ENCODE peak calls at places on chromosomes 16 and 17, in four cellular contexts. B is Peyer's patch, K is heart left ventricle, T is foreskin fibroblast. V is an unnamed sample.

GRCh38 chr17:74116087-74116717 is 87.3 kb upstream of the RPL38 start:
- DNase-seq in B (peak), T (no peak), K (no peak), V (no peak)

GRCh38 chr16:66473654-66474519 is 46.8 kb downstream of the BEAN1 start:
- DNase-seq in K (no peak), B (peak), T (no peak), V (no peak)

GRCh38 chr17:81309140-81309858 is 14.2 kb upstream of the SLC38A10 start:
- DNase-seq in K (peak), B (peak), T (peak), V (peak)

GRCh38 chr17:32227910-32228309 is 37.7 kb upstream of the RHBDL3 start:
- DNase-seq in K (no peak), B (no peak), T (no peak), V (no peak)

GRCh38 chr17:63498621-63499195 is 21.8 kb downstream of the ACE start:
- DNase-seq in T (peak), K (no peak), B (no peak), V (peak)

GRCh38 chr16:71408536-71408935 is 33.3 kb downstream of the TLE7 start:
- DNase-seq in K (no peak), T (no peak), B (no peak), V (no peak)

GRCh38 chr17:59513934-59514841 is 51.2 kb upstream of the DHX40 start:
- DNase-seq in T (peak), K (peak), B (peak), V (peak)

GRCh38 chr17:76458580-76459490 is 5.9 kb upstream of the UBE2O start:
- DNase-seq in K (peak), B (peak), T (peak), V (peak)

GRCh38 chr16:9151597-9151996 is 60.2 kb downstream of the HAPSTR1 start:
- DNase-seq in B (no peak), T (peak), K (no peak), V (no peak)

GRCh38 chr17:65177901-65178300 is 40.7 kb downstream of the RGS9 start:
- DNase-seq in B (no peak), T (peak), K (no peak), V (peak)

GRCh38 chr16:9665851-9666271 is 516.4 kb downstream of the GRIN2A start:
- DNase-seq in B (peak), T (no peak), K (no peak), V (no peak)

GRCh38 chr16:85056211-85056748 is 28.7 kb downstream of the KIAA0513 start:
- DNase-seq in B (peak), K (no peak), T (peak), V (peak)

GRCh38 chr16:87628940-87629339 is 26.6 kb downstream of the JPH3 start:
- DNase-seq in T (peak), K (no peak), B (no peak), V (peak)

GRCh38 chr17:17994271-17994670 is 21.6 kb downstream of the DRC3 start:
- DNase-seq in K (no peak), T (peak), B (no peak), V (no peak)

GRCh38 chr17:19346351-19347255 is 15.9 kb downstream of the B9D1 start:
- DNase-seq in T (peak), B (peak), K (peak), V (peak)

GRCh38 chr17:47935961-47936360 is 5.4 kb upstream of the PNPO start:
- DNase-seq in T (peak), B (no peak), K (no peak), V (peak)

GRCh38 chr17:80957461-80957941 is 34.1 kb upstream of the CHMP6 start:
- DNase-seq in K (no peak), T (no peak), B (no peak), V (no peak)

GRCh38 chr17:40953876-40954275 is 12.9 kb downstream of the KRT39 start:
- DNase-seq in T (peak), K (no peak), B (no peak), V (peak)

GRCh38 chr17:16419074-16419928 is 3.9 kb downstream of the TRPV2 start:
- DNase-seq in K (no peak), B (no peak), T (peak), V (peak)

GRCh38 chr16:24734382-24734781 is 4.9 kb downstream of the TNRC6A start:
- DNase-seq in K (no peak), B (no peak), T (peak), V (peak)

GRCh38 chr16:84058664-84059063 is 16.1 kb upstream of the SLC38A8 start:
- DNase-seq in K (no peak), T (no peak), B (peak), V (peak)

GRCh38 chr17:58531661-58532554 is 17.5 kb upstream of the MTMR4 start:
- DNase-seq in K (peak), T (peak), B (peak), V (no peak)

GRCh38 chr17:47952181-47953021 is 5.3 kb downstream of the PRR15L start:
- DNase-seq in B (peak), T (no peak), K (no peak), V (no peak)

GRCh38 chr17:48001187-48001586 is 30.3 kb downstream of the CDK5RAP3 start:
- DNase-seq in K (no peak), B (no peak), T (no peak), V (peak)

GRCh38 chr17:75827291-75828050 is 16.7 kb downstream of the UNC13D start:
- DNase-seq in T (peak), B (peak), K (peak), V (peak)

GRCh38 chr16:30406911-30407793 is at the start of gene ZNF771:
- DNase-seq in T (peak), B (peak), K (peak), V (peak)

GRCh38 chr16:23469814-23470213 is 16.8 kb upstream of the COG7 start:
- DNase-seq in K (no peak), B (no peak), T (peak), V (no peak)

GRCh38 chr17:28563475-28563874 is 7.8 kb downstream of the PIGS start:
- DNase-seq in B (no peak), T (peak), K (no peak), V (peak)

GRCh38 chr16:23269248-23270091 is 32.6 kb upstream of the SCNN1B start:
- DNase-seq in B (no peak), T (peak), K (no peak), V (no peak)

GRCh38 chr16:56614549-56614991 is 6.2 kb downstream of the MT2A start:
- DNase-seq in K (no peak), T (peak), B (no peak), V (no peak)

GRCh38 chr16:30760160-30760559 is 1.7 kb downstream of the CFAP119 start:
- DNase-seq in K (no peak), B (no peak), T (no peak), V (no peak)

GRCh38 chr17:35554668-35555067 is 6.0 kb downstream of the SLFN14 start:
- DNase-seq in K (no peak), B (no peak), T (no peak), V (no peak)

GRCh38 chr17:40553694-40554534 is 11.4 kb downstream of the CCR7 start:
- DNase-seq in B (peak), T (peak), K (peak), V (peak)

GRCh38 chr16:16974192-16974591 is 496.6 kb downstream of the XYLT1 start:
- DNase-seq in K (no peak), T (no peak), B (no peak), V (no peak)

GRCh38 chr16:46972429-46972970 is 974 bp downstream of the DNAJA2 start:
- DNase-seq in B (no peak), T (peak), K (no peak), V (peak)

GRCh38 chr16:50067290-50067853 is 1.6 kb downstream of the HEATR3 start:
- DNase-seq in T (peak), B (no peak), K (no peak), V (peak)

GRCh38 chr16:2952679-2953078 is 11.4 kb upstream of the KREMEN2 start:
- DNase-seq in K (no peak), T (no peak), B (no peak), V (no peak)

GRCh38 chr16:81198635-81199034 is 39.9 kb upstream of the BCO1 start:
- DNase-seq in T (peak), B (no peak), K (no peak), V (peak)
- TF ChIP-seq CTCF in T (peak), B (no peak), K (no peak), V (peak)

GRCh38 chr16:48903054-48903453 is 293.1 kb upstream of the N4BP1 start:
- DNase-seq in T (no peak), K (no peak), B (no peak), V (no peak)
- TF ChIP-seq CTCF in T (no peak), K (no peak), B (no peak), V (no peak)

GRCh38 chr17:43010667-43011308 is 4.2 kb downstream of the IFI35 start:
- DNase-seq in B (peak), K (no peak), T (no peak), V (no peak)

GRCh38 chr17:43003542-43004172 is 2.9 kb upstream of the IFI35 start:
- DNase-seq in B (no peak), K (no peak), T (peak), V (peak)

GRCh38 chr17:43011728-43012472 is 5.3 kb downstream of the IFI35 start:
- DNase-seq in B (no peak), T (no peak), K (no peak), V (no peak)

GRCh38 chr17:43006639-43007551 is at the start of gene IFI35:
- DNase-seq in T (peak), K (peak), B (peak), V (peak)
- TF ChIP-seq CTCF in T (no peak), K (peak), B (peak), V (peak)

DNA sequence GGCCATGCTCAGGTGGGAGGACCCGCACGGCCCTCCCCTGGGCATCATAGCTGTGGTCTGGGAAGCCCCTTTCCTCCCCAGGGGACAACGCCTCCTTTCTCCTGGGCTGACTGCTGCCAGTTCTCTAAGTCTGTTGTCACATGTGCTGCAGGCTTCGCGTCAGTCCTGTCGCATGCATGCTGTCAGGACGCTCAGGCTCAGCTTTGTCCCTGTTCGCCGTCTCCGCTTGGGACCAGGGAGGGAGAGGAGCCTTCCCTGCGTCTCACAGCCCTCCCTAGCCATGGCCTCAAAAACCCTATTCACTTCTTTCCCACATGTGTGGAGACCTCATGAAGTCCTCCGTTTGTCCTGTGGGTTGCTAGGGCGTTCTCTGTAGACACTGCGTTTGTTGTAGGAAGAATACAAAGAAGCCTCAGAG is 21.4 kb downstream of the LDHD start:
- DNase-seq in K (no peak), T (no peak), B (no peak), V (no peak)
- TF ChIP-seq CTCF in K (no peak), T (no peak), B (no peak), V (no peak)

DNA sequence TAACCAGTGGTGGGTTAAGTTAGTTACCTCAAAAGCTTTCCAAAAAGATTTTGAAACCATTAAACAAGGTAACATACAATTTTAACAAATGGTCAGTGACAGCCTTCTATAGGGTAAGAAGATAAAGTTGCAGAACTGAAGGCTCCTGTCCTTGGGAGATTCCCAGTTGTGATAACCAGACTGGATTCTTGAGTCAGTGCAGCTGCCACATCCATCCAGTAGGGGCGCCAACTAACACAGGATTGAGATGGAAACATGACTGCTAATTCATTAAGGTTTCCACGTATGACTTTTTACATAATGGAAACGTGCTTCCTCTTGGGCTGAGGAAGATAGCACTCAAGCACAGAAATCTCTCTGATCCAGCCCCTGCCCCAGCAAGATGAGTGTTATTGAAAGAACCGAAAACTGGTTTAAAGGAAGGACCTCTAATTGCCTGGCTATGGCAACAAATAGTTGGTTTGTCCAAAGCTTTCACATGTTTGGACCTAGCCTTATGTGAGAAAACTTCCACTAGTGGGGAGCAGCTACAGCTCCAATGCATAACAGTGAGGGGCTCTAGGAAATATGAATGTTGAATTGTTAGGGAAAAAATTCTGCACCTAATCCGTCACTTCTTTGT is 269.8 kb upstream of the MYOCD start:
- DNase-seq in B (no peak), T (peak), K (no peak), V (peak)
- TF ChIP-seq CTCF in B (peak), T (peak), K (peak), V (peak)

GRCh38 chr17:12035713-12036112 is 15.0 kb downstream of the MAP2K4 start:
- DNase-seq in K (no peak), T (no peak), B (no peak), V (no peak)

GRCh38 chr17:12028611-12029010 is 7.9 kb downstream of the MAP2K4 start:
- DNase-seq in B (no peak), K (no peak), T (no peak), V (no peak)

GRCh38 chr17:12037970-12038369 is 17.3 kb downstream of the MAP2K4 start:
- DNase-seq in B (no peak), K (no peak), T (no peak), V (no peak)

GRCh38 chr17:12040478-12040877 is 19.8 kb downstream of the MAP2K4 start:
- DNase-seq in T (peak), K (no peak), B (no peak), V (no peak)

DNA sequence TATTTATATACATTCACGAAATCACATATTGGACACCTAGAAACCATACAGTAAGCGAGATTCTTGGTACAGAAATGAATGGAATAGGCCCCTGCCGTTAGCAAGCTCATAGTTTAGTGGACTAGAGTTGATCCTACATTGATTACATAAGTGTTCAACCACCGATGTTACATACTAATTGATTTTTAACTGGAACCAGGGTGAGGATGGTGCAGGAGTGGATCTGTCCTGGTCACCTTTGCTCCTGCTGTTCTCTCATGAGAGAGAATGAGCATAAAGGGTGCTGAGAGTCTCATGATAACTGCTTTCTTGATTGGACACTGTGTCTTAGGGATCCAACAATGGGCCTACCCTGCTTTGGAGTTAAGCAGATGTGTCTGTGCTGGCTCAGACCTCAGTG is 13.9 kb downstream of the MAP2K4 start:
- DNase-seq in T (no peak), K (no peak), B (no peak), V (no peak)
- TF ChIP-seq CTCF in T (no peak), K (no peak), B (no peak), V (no peak)

GRCh38 chr17:37661372-37662014 is 18.2 kb upstream of the DDX52 start:
- DNase-seq in B (no peak), T (no peak), K (no peak), V (no peak)
- TF ChIP-seq CTCF in B (peak), T (no peak), K (no peak), V (no peak)